ENCODE peak calls at places on chromosomes 16 and 17, in nine cellular contexts. W is ovary, O is stomach, M is fibroblast of lung, V is aorta, F is substantia nigra, S is breast epithelium, Z is GM23338, A is IMR-90. C is an unnamed sample.

GRCh38 chr17:75308732-75309629 is 19.7 kb upstream of the SLC25A19 start:
- DNase-seq in W (no peak), O (peak; percentile 67), A (no peak), Z (no peak), F (no peak), M (no peak), V (peak; percentile 72), S (no peak), C (no peak)

GRCh38 chr17:49976163-49976827 is 7.3 kb downstream of the DLX4 start:
- DNase-seq in W (no peak), M (no peak), F (no peak), A (no peak), S (no peak), Z (no peak), V (no peak), O (no peak), C (no peak)

GRCh38 chr16:50942143-50942542 is 200.3 kb downstream of the CYLD start:
- DNase-seq in A (no peak), V (no peak), S (no peak), O (no peak), W (no peak), M (no peak), F (no peak), Z (peak; percentile 45), C (no peak)

GRCh38 chr17:79581306-79581932 is 29.4 kb downstream of the RBFOX3 start:
- DNase-seq in W (no peak), O (no peak), A (no peak), S (no peak), V (no peak), M (no peak), F (no peak), Z (no peak), C (no peak)

GRCh38 chr17:35774499-35774898 is 13.8 kb downstream of the C17orf50 start:
- DNase-seq in A (peak; percentile 21), V (peak; percentile 86), W (no peak), F (peak; percentile 60), M (peak; percentile 80), S (no peak), Z (no peak), O (peak; percentile 77), C (no peak)

GRCh38 chr16:67086829-67087228 is 22.9 kb upstream of the PHAF1 start:
- DNase-seq in F (no peak), A (peak; percentile 69), M (peak; percentile 58), S (no peak), W (no peak), O (no peak), Z (no peak), V (no peak), C (no peak)

GRCh38 chr17:45777388-45777787 is 6.7 kb upstream of the CRHR1 start:
- DNase-seq in Z (no peak), M (no peak), O (no peak), F (no peak), A (no peak), S (no peak), W (no peak), V (no peak), C (no peak)

GRCh38 chr16:11613381-11614303 is 26.9 kb upstream of the LITAF start:
- DNase-seq in F (peak; percentile 48), W (no peak), O (peak; percentile 69), M (peak; percentile 64), V (peak; percentile 89), Z (no peak), A (no peak), S (no peak), C (no peak)

GRCh38 chr16:77836801-77837200 is 48.4 kb downstream of the VAT1L start:
- DNase-seq in V (no peak), S (no peak), A (no peak), M (no peak), O (no peak), Z (no peak), W (no peak), F (no peak), C (no peak)

GRCh38 chr16:77835111-77835510 is 46.7 kb downstream of the VAT1L start:
- DNase-seq in F (no peak), S (no peak), W (no peak), O (no peak), V (no peak), M (peak; percentile 17), A (peak; percentile 23), Z (no peak), C (no peak)

GRCh38 chr16:77838597-77839255 is 50.4 kb downstream of the VAT1L start:
- DNase-seq in M (no peak), O (no peak), F (no peak), A (peak; percentile 15), W (no peak), Z (no peak), S (no peak), V (no peak), C (no peak)

GRCh38 chr16:77834600-77834963 is 46.2 kb downstream of the VAT1L start:
- DNase-seq in Z (peak; percentile 16), F (no peak), S (no peak), M (peak; percentile 48), O (no peak), A (peak; percentile 97), V (no peak), W (no peak), C (no peak)

DNA sequence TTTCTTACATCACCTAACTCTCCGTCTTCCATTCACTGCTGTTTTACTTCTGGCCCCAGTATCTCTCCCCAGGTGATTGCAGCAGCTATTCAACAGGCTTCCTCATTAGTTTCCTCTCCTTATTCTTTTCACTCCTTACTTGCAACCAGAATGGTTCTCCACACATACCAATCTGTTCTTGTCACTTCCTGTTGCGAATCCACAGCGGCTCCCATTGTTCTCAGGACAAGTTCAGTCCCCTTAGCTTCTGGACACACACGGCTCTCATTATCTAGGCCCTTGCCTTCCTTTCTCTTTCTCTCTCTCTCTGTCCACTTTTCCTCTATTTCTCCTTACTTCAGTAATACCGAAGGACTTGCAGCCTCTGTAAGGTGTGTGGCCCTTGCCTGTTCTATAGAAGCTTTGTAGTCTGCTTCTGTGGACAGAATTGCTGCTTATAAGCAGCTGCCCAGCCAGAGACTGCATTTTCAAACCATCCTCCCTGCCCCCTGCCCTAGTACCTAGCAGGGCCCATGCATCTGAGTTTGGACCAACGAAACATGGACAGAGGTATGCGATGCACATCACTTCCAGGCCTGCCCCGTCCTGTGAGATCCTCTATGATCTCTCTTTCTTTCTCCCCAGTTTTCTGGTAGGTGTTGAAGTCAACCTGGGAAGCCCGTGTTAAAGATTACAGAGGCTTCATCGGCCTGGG is 45.7 kb downstream of the VAT1L start:
- DNase-seq in Z (peak; percentile 75), O (no peak), S (no peak), M (peak; percentile 59), F (no peak), A (peak; percentile 89), V (no peak), W (no peak), C (no peak)
- H3K27ac ChIP-seq in Z (peak overlapping the region; percentile 95), O (no peak overlapping the region), S (peak overlapping the region; percentile 40), M (peak overlapping the region; percentile 3), F (no peak overlapping the region), A (peak overlapping the region; percentile 97), V (no peak overlapping the region), W (no peak overlapping the region), C (no peak overlapping the region)

GRCh38 chr16:15032547-15033308 is 23.1 kb downstream of the NTAN1 start:
- DNase-seq in M (peak; percentile 36), V (no peak), Z (no peak), O (no peak), S (no peak), F (no peak), A (peak; percentile 31), W (no peak), C (no peak)

GRCh38 chr16:15035163-15035729 is 20.6 kb downstream of the NTAN1 start:
- DNase-seq in W (no peak), A (no peak), F (no peak), Z (no peak), V (no peak), O (no peak), M (no peak), S (no peak), C (no peak)

GRCh38 chr16:15034266-15035162 is 21.4 kb downstream of the NTAN1 start:
- DNase-seq in O (no peak), S (peak; percentile 28), V (no peak), W (no peak), M (no peak), F (no peak), A (no peak), Z (no peak), C (no peak)

GRCh38 chr16:15031596-15031995 is 24.3 kb downstream of the NTAN1 start:
- DNase-seq in V (no peak), A (no peak), O (no peak), W (no peak), Z (no peak), S (no peak), M (no peak), F (no peak), C (no peak)

DNA sequence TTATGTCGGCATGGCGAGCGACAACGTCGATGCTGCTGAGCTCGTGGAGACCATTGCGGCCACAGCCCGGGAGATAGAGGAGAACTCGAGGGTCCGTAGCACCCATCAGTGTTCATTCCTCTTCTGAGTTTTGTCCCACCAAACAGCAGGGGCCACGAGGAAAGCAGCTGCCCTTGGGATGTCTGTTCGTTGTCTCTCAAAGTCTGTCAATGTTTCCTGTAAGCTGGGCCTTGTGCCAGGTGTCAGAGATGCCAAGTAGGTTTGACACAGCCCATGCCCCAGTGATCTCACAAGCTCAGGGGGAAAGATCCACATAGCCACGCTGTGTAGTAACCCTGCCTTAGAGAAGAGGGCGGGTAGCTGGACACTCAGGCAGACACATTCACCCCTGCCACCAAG is 22.6 kb downstream of the NTAN1 start:
- DNase-seq in S (no peak), A (no peak), O (no peak), V (no peak), W (no peak), F (no peak), M (no peak), Z (no peak), C (no peak)
- H3K27ac ChIP-seq in S (no peak overlapping the region), A (no peak overlapping the region), O (peak overlapping the region; percentile 3), V (no peak overlapping the region), W (no peak overlapping the region), F (no peak overlapping the region), M (no peak overlapping the region), Z (no peak overlapping the region), C (no peak overlapping the region)

GRCh38 chr17:27180322-27180721 is 113.6 kb upstream of the WSB1 start:
- DNase-seq in O (no peak), F (no peak), M (no peak), S (no peak), W (no peak), A (no peak), Z (no peak), V (no peak), C (no peak)

DNA sequence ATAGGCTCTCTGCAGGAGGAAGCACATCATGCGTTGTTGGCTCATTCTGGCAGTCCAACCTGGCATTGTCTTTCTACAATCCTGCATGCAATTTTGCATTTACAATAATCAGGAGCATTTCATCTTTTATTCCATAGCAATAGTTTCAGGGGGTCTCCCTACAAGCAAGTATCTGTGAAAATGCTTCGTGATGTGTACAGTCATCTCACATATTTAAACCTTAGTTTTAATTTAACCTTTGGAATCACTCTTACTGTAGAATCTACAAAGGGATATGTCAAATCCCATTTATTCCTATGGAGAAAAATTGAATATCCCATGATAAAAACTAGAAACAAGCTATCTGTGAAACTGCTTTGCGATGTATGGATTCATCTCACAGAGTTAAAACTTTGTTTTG is 112.0 kb upstream of the WSB1 start:
- DNase-seq in Z (no peak), A (no peak), M (no peak), V (no peak), W (no peak), S (no peak), F (no peak), O (no peak), C (no peak)
- H3K27ac ChIP-seq in Z (no peak overlapping the region), A (no peak overlapping the region), M (no peak overlapping the region), V (no peak overlapping the region), W (no peak overlapping the region), S (no peak overlapping the region), F (no peak overlapping the region), O (no peak overlapping the region), C (no peak overlapping the region)

GRCh38 chr16:83806721-83807120 is 1.1 kb upstream of the HSBP1 start:
- DNase-seq in O (no peak), A (no peak), S (no peak), M (no peak), W (no peak), F (no peak), Z (no peak), V (no peak), C (no peak)

GRCh38 chr16:83807327-83807709 is 460 bp upstream of the HSBP1 start:
- DNase-seq in M (no peak), V (no peak), F (no peak), O (no peak), A (no peak), S (no peak), W (no peak), Z (no peak), C (no peak)

GRCh38 chr16:83809092-83809491 is 1.3 kb downstream of the HSBP1 start:
- DNase-seq in A (no peak), S (no peak), M (no peak), V (no peak), O (no peak), Z (no peak), W (no peak), F (no peak), C (no peak)

GRCh38 chr16:83807710-83808572 is at the start of gene HSBP1:
- DNase-seq in V (peak; percentile 97), W (peak; percentile 95), F (peak; percentile 90), M (peak; percentile 90), Z (peak; percentile 98), S (peak; percentile 94), A (peak; percentile 86), O (peak; percentile 96), C (peak; percentile 86)

DNA sequence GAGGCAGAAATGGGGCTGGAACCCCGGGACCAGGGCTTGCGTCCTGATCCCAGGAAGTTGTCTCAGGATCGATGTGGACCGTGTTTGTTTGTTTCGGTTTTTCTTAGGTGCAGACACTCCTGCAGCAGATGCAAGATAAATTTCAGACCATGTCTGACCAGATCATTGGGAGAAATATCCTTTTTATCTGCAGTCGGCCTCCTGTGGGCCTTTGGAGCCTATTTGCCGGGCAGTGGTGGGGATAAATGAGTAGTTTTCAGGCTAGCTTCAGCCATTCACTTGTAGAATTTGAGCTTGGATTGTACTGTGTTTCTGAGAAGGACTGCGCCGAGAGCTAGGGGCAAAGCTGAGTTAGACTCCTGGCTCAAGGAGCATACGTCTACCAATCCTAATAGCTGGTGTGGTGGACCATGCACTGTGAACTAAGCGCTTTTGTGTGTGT is 816 bp downstream of the HSBP1 start:
- DNase-seq in M (no peak), V (no peak), F (no peak), O (no peak), Z (no peak), W (no peak), A (no peak), S (no peak), C (no peak)
- H3K27ac ChIP-seq in M (peak overlapping the region; percentile 84), V (no peak overlapping the region), F (peak overlapping the region; percentile 82), O (peak overlapping the region; percentile 88), Z (no peak overlapping the region), W (peak overlapping the region; percentile 64), A (peak overlapping the region; percentile 86), S (peak overlapping the region; percentile 86), C (peak overlapping the region; percentile 72)